ENCODE peak calls at places on chromosomes 6 and 20, in eight cellular contexts. Q, F, N, D, J, I, H and S are unnamed samples.

GRCh38 chr6:50713226-50713625 is at the start of gene TFAP2D:
- DNase-seq in Q (no peak), F (no peak), N (no peak), D (no peak), J (no peak), I (no peak), H (no peak), S (no peak)

GRCh38 chr20:50724851-50725721 is 6.3 kb upstream of the PARD6B start:
- DNase-seq in Q (peak; percentile 75), F (peak; percentile 96), N (peak; percentile 22), D (peak; percentile 69), J (no peak), I (peak; percentile 89), H (peak; percentile 44), S (peak; percentile 69)

GRCh38 chr6:108798672-108799355 is 49.4 kb upstream of the ARMC2 start:
- DNase-seq in Q (no peak), F (no peak), N (no peak), D (no peak), J (peak; percentile 49), I (no peak), H (no peak), S (no peak)

GRCh38 chr6:28884423-28885148 is 39.2 kb downstream of the TRIM27 start:
- DNase-seq in Q (no peak), F (no peak), N (peak; percentile 65), D (no peak), J (peak; percentile 46), I (no peak), H (no peak), S (no peak)

GRCh38 chr6:149763866-149764265 is 14.3 kb downstream of the PCMT1 start:
- DNase-seq in Q (no peak), F (peak; percentile 63), N (no peak), D (no peak), J (no peak), I (no peak), H (no peak), S (no peak)

GRCh38 chr6:5337573-5337972 is 76.3 kb downstream of the FARS2 start:
- DNase-seq in Q (no peak), F (peak; percentile 33), N (no peak), D (no peak), J (no peak), I (no peak), H (no peak), S (no peak)

GRCh38 chr6:24981385-24981758 is 45.6 kb upstream of the RIPOR2 start:
- DNase-seq in Q (no peak), F (peak; percentile 28), N (no peak), D (no peak), J (no peak), I (no peak), H (no peak), S (peak; percentile 42)

GRCh38 chr6:107564223-107564855 is 74.4 kb downstream of the SOBP start:
- DNase-seq in Q (no peak), F (no peak), N (no peak), D (no peak), J (no peak), I (no peak), H (no peak), S (no peak)

GRCh38 chr6:164478426-164478825 is 831.0 kb downstream of the C6orf118 start:
- DNase-seq in Q (no peak), F (no peak), N (no peak), D (no peak), J (no peak), I (no peak), H (no peak), S (no peak)

GRCh38 chr6:134063966-134064445 is 11.6 kb upstream of the SLC2A12 start:
- DNase-seq in Q (no peak), F (peak; percentile 83), N (peak; percentile 78), D (peak; percentile 66), J (peak; percentile 28), I (peak; percentile 69), H (peak; percentile 78), S (peak; percentile 77)

DNA sequence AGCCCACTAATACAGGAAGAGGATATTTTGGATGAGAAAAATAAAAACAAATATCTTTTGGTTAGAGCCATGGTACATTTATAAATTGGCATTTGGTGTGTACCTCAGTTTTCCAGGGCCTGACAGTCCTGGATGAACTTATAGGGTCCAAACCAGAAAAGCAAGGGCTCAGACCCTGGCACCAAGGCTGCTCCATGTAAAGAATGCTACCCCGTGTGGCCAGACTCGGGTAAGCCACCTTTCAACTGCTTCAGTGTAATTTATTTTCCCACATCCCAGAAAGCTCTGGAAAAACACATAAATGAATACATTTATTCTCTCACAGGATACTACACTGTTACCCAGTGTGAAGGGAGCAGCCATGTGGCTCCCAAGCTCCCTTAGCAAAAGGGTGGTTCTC is 13.9 kb downstream of the MRPL14 start:
- DNase-seq in Q (no peak), F (no peak), N (no peak), D (no peak), J (no peak), I (no peak), H (no peak), S (no peak)
- TF ChIP-seq CTCF in Q (peak; percentile 51), F (peak; percentile 19), N (peak; percentile 13), D (no peak), J (no peak), I (no peak), H (no peak), S (peak; percentile 20)

GRCh38 chr6:74752303-74752702 is 453.6 kb downstream of the COL12A1 start:
- DNase-seq in Q (no peak), F (no peak), N (no peak), D (no peak), J (no peak), I (no peak), H (no peak), S (no peak)
- TF ChIP-seq CTCF in Q (no peak), F (peak; percentile 3), N (no peak), D (no peak), J (no peak), I (no peak), H (no peak), S (no peak)

GRCh38 chr6:132598473-132598872 is 8.9 kb upstream of the TAAR5 start:
- DNase-seq in Q (no peak), F (peak; percentile 8), N (peak; percentile 46), D (no peak), J (no peak), I (no peak), H (no peak), S (peak; percentile 30)
- TF ChIP-seq CTCF in Q (peak; percentile 69), F (peak; percentile 26), N (peak; percentile 50), D (peak; percentile 8), J (no peak), I (no peak), H (peak; percentile 15), S (peak; percentile 43)

GRCh38 chr6:106186714-106187113 is 100.6 kb downstream of the PRDM1 start:
- DNase-seq in Q (no peak), F (no peak), N (peak; percentile 48), D (no peak), J (no peak), I (no peak), H (no peak), S (no peak)
- TF ChIP-seq CTCF in Q (no peak), F (no peak), N (no peak), D (no peak), J (no peak), I (no peak), H (no peak), S (no peak)